ENCODE peak calls at places on chromosomes 1 and 21, in four cellular contexts. D is NCI-H69, L is stromal cell of bone marrow, R is Daoy. C is an unnamed sample.

GRCh38 chr1:146012703-146013565 is 8.6 kb downstream of the HJV start:
- DNase-seq in D (peak; percentile 84), L (peak; percentile 72), R (peak; percentile 73), C (peak; percentile 82)

GRCh38 chr1:50417946-50418599 is 5.2 kb downstream of the DMRTA2 start:
- DNase-seq in D (no peak), L (no peak), R (no peak), C (no peak)

GRCh38 chr1:173603056-173603591 is at the start of gene SLC9C2:
- DNase-seq in D (no peak), L (peak; percentile 3), R (peak; percentile 30), C (peak; percentile 10)

GRCh38 chr1:9542425-9542824 is 3.2 kb downstream of the SLC25A33 start:
- DNase-seq in D (peak; percentile 43), L (no peak), R (peak; percentile 30), C (peak; percentile 26)

GRCh38 chr1:183966487-183966886 is 71.0 kb downstream of the COLGALT2 start:
- DNase-seq in D (no peak), L (no peak), R (no peak), C (no peak)

GRCh38 chr1:237108299-237109040 is 66.5 kb downstream of the RYR2 start:
- DNase-seq in D (no peak), L (no peak), R (no peak), C (no peak)

GRCh38 chr1:92585831-92586230 is 99.1 kb upstream of the GFI1 start:
- DNase-seq in D (no peak), L (no peak), R (no peak), C (no peak)

GRCh38 chr1:47997289-47998200 is at the start of gene TRABD2B:
- DNase-seq in D (peak; percentile 74), L (peak; percentile 59), R (peak; percentile 85), C (peak; percentile 54)

GRCh38 chr1:32885691-32886011 is 640 bp upstream of the HPCA start:
- DNase-seq in D (peak; percentile 78), L (no peak), R (no peak), C (no peak)

GRCh38 chr21:22421416-22422190 is 1423.4 kb downstream of the NCAM2 start:
- DNase-seq in D (no peak), L (no peak), R (no peak), C (peak; percentile 24)

GRCh38 chr1:234989479-234990327 is 138.9 kb downstream of the TOMM20 start:
- DNase-seq in D (no peak), L (no peak), R (peak; percentile 47), C (no peak)

GRCh38 chr1:179241716-179242115 is 12.2 kb upstream of the ABL2 start:
- DNase-seq in D (no peak), L (no peak), R (no peak), C (no peak)

GRCh38 chr1:19468397-19468956 is 16.9 kb downstream of the CAPZB start:
- DNase-seq in D (peak; percentile 25), L (no peak), R (peak; percentile 35), C (no peak)

GRCh38 chr1:100950776-100951175 is 54.9 kb downstream of the SLC30A7 start:
- DNase-seq in D (peak; percentile 4), L (peak; percentile 71), R (peak; percentile 7), C (no peak)

GRCh38 chr1:237556911-237557310 is 333.8 kb downstream of the ZP4 start:
- DNase-seq in D (no peak), L (no peak), R (no peak), C (no peak)

GRCh38 chr1:58814251-58815068 is 30.6 kb upstream of the JUN start:
- DNase-seq in D (no peak), L (no peak), R (no peak), C (no peak)

GRCh38 chr1:234730542-234731370 is 120.8 kb upstream of the IRF2BP2 start:
- DNase-seq in D (no peak), L (no peak), R (no peak), C (no peak)

GRCh38 chr21:29168874-29169273 is 38.4 kb downstream of the MAP3K7CL start:
- DNase-seq in D (peak; percentile 39), L (no peak), R (peak; percentile 66), C (no peak)

GRCh38 chr1:92274939-92275338 is 23.8 kb downstream of the GLMN start:
- DNase-seq in D (no peak), L (no peak), R (peak; percentile 62), C (peak; percentile 51)

GRCh38 chr1:245389878-245390277 is 235.1 kb downstream of the KIF26B start:
- DNase-seq in D (no peak), L (no peak), R (no peak), C (no peak)

GRCh38 chr1:224640018-224640417 is 23.9 kb downstream of the CNIH3 start:
- DNase-seq in D (no peak), L (no peak), R (no peak), C (no peak)

GRCh38 chr1:41882068-41882477 is 36.6 kb downstream of the HIVEP3 start:
- DNase-seq in D (peak; percentile 45), L (no peak), R (no peak), C (no peak)

GRCh38 chr1:180173451-180173850 is 18.8 kb downstream of the QSOX1 start:
- DNase-seq in D (no peak), L (no peak), R (no peak), C (no peak)

GRCh38 chr1:57007948-57008347 is 42.1 kb upstream of the C8B start:
- DNase-seq in D (no peak), L (peak; percentile 7), R (no peak), C (no peak)

GRCh38 chr1:45854724-45855123 is 51.3 kb downstream of the MAST2 start:
- DNase-seq in D (peak; percentile 50), L (no peak), R (no peak), C (no peak)

GRCh38 chr1:153956997-153957715 is 1.3 kb downstream of the CRTC2 start:
- DNase-seq in D (no peak), L (no peak), R (no peak), C (no peak)

GRCh38 chr1:204041232-204041767 is 31.6 kb upstream of the SOX13 start:
- DNase-seq in D (peak; percentile 63), L (peak; percentile 14), R (peak; percentile 75), C (peak; percentile 11)

GRCh38 chr1:9289724-9290493 is 2.8 kb upstream of the SPSB1 start:
- DNase-seq in D (no peak), L (peak; percentile 91), R (peak; percentile 46), C (peak; percentile 75)

GRCh38 chr1:47792786-47793185 is 204.4 kb downstream of the TRABD2B start:
- DNase-seq in D (no peak), L (no peak), R (peak; percentile 62), C (peak; percentile 5)

GRCh38 chr1:8482844-8483436 is 165.0 kb downstream of the SLC45A1 start:
- DNase-seq in D (no peak), L (no peak), R (no peak), C (peak; percentile 57)

GRCh38 chr1:167832693-167833092 is 81.2 kb downstream of the ADCY10 start:
- DNase-seq in D (no peak), L (no peak), R (no peak), C (no peak)

GRCh38 chr1:229127301-229127700 is 143.6 kb upstream of the RAB4A start:
- DNase-seq in D (no peak), L (no peak), R (peak; percentile 89), C (peak; percentile 8)

C was measured in RPMI7951.